ENCODE peak calls at places on chromosomes 2 and 18, in eight cellular contexts. One of them, this sample, is unnamed.

GRCh38 chr18:35019929-35020328 is 21.3 kb upstream of the MAPRE2 start:
- DNase-seq in WTC11: no peak
- DNase-seq in fibroblast of lung: peak; percentile 85
- DNase-seq in neural crest cell: no peak
- DNase-seq in AG09309: no peak
- DNase-seq in neural progenitor cell: no peak
- DNase-seq in kidney epithelial cell: no peak
- DNase-seq in Peyer's patch: no peak
- DNase-seq in this sample: no peak

GRCh38 chr2:45860136-45861106 is 208.9 kb downstream of the PRKCE start:
- DNase-seq in neural progenitor cell: no peak
- DNase-seq in WTC11: no peak
- DNase-seq in neural crest cell: peak; percentile 36
- DNase-seq in fibroblast of lung: peak; percentile 52
- DNase-seq in AG09309: no peak
- DNase-seq in kidney epithelial cell: no peak
- DNase-seq in Peyer's patch: peak; percentile 33
- DNase-seq in this sample: peak; percentile 55

GRCh38 chr2:45675130-45675812 is 23.8 kb downstream of the PRKCE start:
- DNase-seq in neural crest cell: no peak
- DNase-seq in fibroblast of lung: no peak
- DNase-seq in AG09309: no peak
- DNase-seq in kidney epithelial cell: no peak
- DNase-seq in neural progenitor cell: no peak
- DNase-seq in Peyer's patch: no peak
- DNase-seq in WTC11: no peak
- DNase-seq in this sample: no peak

GRCh38 chr2:11101430-11101829 is 53.8 kb upstream of the SLC66A3 start:
- DNase-seq in neural progenitor cell: no peak
- DNase-seq in fibroblast of lung: no peak
- DNase-seq in kidney epithelial cell: no peak
- DNase-seq in Peyer's patch: no peak
- DNase-seq in neural crest cell: no peak
- DNase-seq in AG09309: no peak
- DNase-seq in WTC11: no peak
- DNase-seq in this sample: no peak

GRCh38 chr2:172215172-172215935 is 112.7 kb upstream of the DLX2 start:
- DNase-seq in fibroblast of lung: peak; percentile 39
- DNase-seq in WTC11: no peak
- DNase-seq in kidney epithelial cell: no peak
- DNase-seq in AG09309: no peak
- DNase-seq in neural progenitor cell: no peak
- DNase-seq in neural crest cell: no peak
- DNase-seq in Peyer's patch: no peak
- DNase-seq in this sample: no peak

GRCh38 chr2:240732911-240733622 is 41.4 kb downstream of the AQP12A start:
- DNase-seq in AG09309: no peak
- DNase-seq in Peyer's patch: no peak
- DNase-seq in neural progenitor cell: no peak
- DNase-seq in neural crest cell: no peak
- DNase-seq in kidney epithelial cell: no peak
- DNase-seq in WTC11: no peak
- DNase-seq in fibroblast of lung: no peak
- DNase-seq in this sample: no peak

GRCh38 chr2:171342014-171342413 is 91.8 kb downstream of the METTL8 start:
- DNase-seq in kidney epithelial cell: no peak
- DNase-seq in fibroblast of lung: no peak
- DNase-seq in AG09309: peak; percentile 29
- DNase-seq in neural crest cell: no peak
- DNase-seq in neural progenitor cell: no peak
- DNase-seq in Peyer's patch: no peak
- DNase-seq in WTC11: no peak
- DNase-seq in this sample: no peak

GRCh38 chr2:226080323-226080722 is 680.8 kb downstream of the NYAP2 start:
- DNase-seq in neural progenitor cell: no peak
- DNase-seq in fibroblast of lung: peak; percentile 82
- DNase-seq in Peyer's patch: no peak
- DNase-seq in kidney epithelial cell: no peak
- DNase-seq in neural crest cell: no peak
- DNase-seq in WTC11: no peak
- DNase-seq in AG09309: peak; percentile 16
- DNase-seq in this sample: peak; percentile 35

GRCh38 chr2:26951246-26951645 is 19.2 kb upstream of the MAPRE3 start:
- DNase-seq in Peyer's patch: no peak
- DNase-seq in neural crest cell: no peak
- DNase-seq in neural progenitor cell: no peak
- DNase-seq in kidney epithelial cell: no peak
- DNase-seq in AG09309: no peak
- DNase-seq in fibroblast of lung: no peak
- DNase-seq in WTC11: no peak
- DNase-seq in this sample: no peak

GRCh38 chr2:187689372-187689771 is 135.1 kb upstream of the TFPI start:
- DNase-seq in Peyer's patch: no peak
- DNase-seq in fibroblast of lung: peak; percentile 61
- DNase-seq in AG09309: no peak
- DNase-seq in neural progenitor cell: no peak
- DNase-seq in kidney epithelial cell: peak; percentile 7
- DNase-seq in neural crest cell: no peak
- DNase-seq in WTC11: no peak
- DNase-seq in this sample: no peak

GRCh38 chr2:196697825-196698224 is 58.3 kb downstream of the CCDC150 start:
- DNase-seq in neural progenitor cell: no peak
- DNase-seq in AG09309: no peak
- DNase-seq in WTC11: no peak
- DNase-seq in fibroblast of lung: no peak
- DNase-seq in kidney epithelial cell: no peak
- DNase-seq in neural crest cell: no peak
- DNase-seq in Peyer's patch: no peak
- DNase-seq in this sample: no peak

GRCh38 chr18:23617412-23618009 is 31.2 kb upstream of the NPC1 start:
- DNase-seq in WTC11: no peak
- DNase-seq in kidney epithelial cell: no peak
- DNase-seq in neural progenitor cell: no peak
- DNase-seq in neural crest cell: no peak
- DNase-seq in Peyer's patch: no peak
- DNase-seq in AG09309: no peak
- DNase-seq in fibroblast of lung: no peak
- DNase-seq in this sample: no peak

GRCh38 chr2:157874997-157875719 is 972 bp downstream of the ACVR1 start:
- DNase-seq in neural crest cell: no peak
- DNase-seq in AG09309: peak; percentile 74
- DNase-seq in fibroblast of lung: peak; percentile 92
- DNase-seq in kidney epithelial cell: no peak
- DNase-seq in Peyer's patch: peak; percentile 51
- DNase-seq in neural progenitor cell: peak; percentile 72
- DNase-seq in WTC11: peak; percentile 24
- DNase-seq in this sample: peak; percentile 72

GRCh38 chr18:57780318-57781127 is 22.6 kb downstream of the ATP8B1 start:
- DNase-seq in fibroblast of lung: peak; percentile 94
- DNase-seq in neural progenitor cell: no peak
- DNase-seq in AG09309: no peak
- DNase-seq in neural crest cell: no peak
- DNase-seq in kidney epithelial cell: peak; percentile 92
- DNase-seq in WTC11: no peak
- DNase-seq in Peyer's patch: no peak
- DNase-seq in this sample: no peak

GRCh38 chr2:224952942-224953657 is 89.2 kb downstream of the DOCK10 start:
- DNase-seq in Peyer's patch: peak; percentile 68
- DNase-seq in WTC11: no peak
- DNase-seq in neural crest cell: no peak
- DNase-seq in AG09309: no peak
- DNase-seq in fibroblast of lung: no peak
- DNase-seq in neural progenitor cell: no peak
- DNase-seq in kidney epithelial cell: no peak
- DNase-seq in this sample: no peak

GRCh38 chr2:13522917-13523821 is 806.4 kb downstream of the TRIB2 start:
- DNase-seq in kidney epithelial cell: peak; percentile 18
- DNase-seq in neural progenitor cell: no peak
- DNase-seq in fibroblast of lung: peak; percentile 74
- DNase-seq in Peyer's patch: no peak
- DNase-seq in WTC11: no peak
- DNase-seq in AG09309: no peak
- DNase-seq in neural crest cell: no peak
- DNase-seq in this sample: no peak

GRCh38 chr2:186903183-186903582 is 54.2 kb upstream of the ZSWIM2 start:
- DNase-seq in neural crest cell: no peak
- DNase-seq in fibroblast of lung: peak; percentile 18
- DNase-seq in kidney epithelial cell: no peak
- DNase-seq in WTC11: no peak
- DNase-seq in Peyer's patch: no peak
- DNase-seq in neural progenitor cell: no peak
- DNase-seq in AG09309: no peak
- DNase-seq in this sample: no peak

GRCh38 chr2:174340400-174341300 is 5.9 kb downstream of the SP9 start:
- DNase-seq in neural progenitor cell: peak; percentile 85
- DNase-seq in neural crest cell: peak; percentile 57
- DNase-seq in kidney epithelial cell: no peak
- DNase-seq in AG09309: no peak
- DNase-seq in Peyer's patch: no peak
- DNase-seq in fibroblast of lung: no peak
- DNase-seq in WTC11: peak; percentile 50
- DNase-seq in this sample: no peak

GRCh38 chr18:58095655-58096054 is 51.6 kb downstream of the NEDD4L start:
- DNase-seq in neural progenitor cell: no peak
- DNase-seq in neural crest cell: no peak
- DNase-seq in kidney epithelial cell: no peak
- DNase-seq in WTC11: no peak
- DNase-seq in AG09309: no peak
- DNase-seq in fibroblast of lung: no peak
- DNase-seq in Peyer's patch: no peak
- DNase-seq in this sample: no peak

GRCh38 chr18:48034651-48035555 is 104.4 kb upstream of the SMAD2 start:
- DNase-seq in neural progenitor cell: no peak
- DNase-seq in fibroblast of lung: no peak
- DNase-seq in Peyer's patch: no peak
- DNase-seq in WTC11: no peak
- DNase-seq in kidney epithelial cell: no peak
- DNase-seq in neural crest cell: no peak
- DNase-seq in AG09309: no peak
- DNase-seq in this sample: no peak

GRCh38 chr18:38167623-38168022 is 602.0 kb upstream of the CELF4 start:
- DNase-seq in AG09309: no peak
- DNase-seq in fibroblast of lung: no peak
- DNase-seq in WTC11: no peak
- DNase-seq in neural crest cell: no peak
- DNase-seq in Peyer's patch: no peak
- DNase-seq in kidney epithelial cell: no peak
- DNase-seq in neural progenitor cell: no peak
- DNase-seq in this sample: no peak

GRCh38 chr2:135252805-135253458 is 200.8 kb downstream of the RAB3GAP1 start:
- DNase-seq in Peyer's patch: no peak
- DNase-seq in neural progenitor cell: no peak
- DNase-seq in neural crest cell: no peak
- DNase-seq in kidney epithelial cell: no peak
- DNase-seq in WTC11: no peak
- DNase-seq in fibroblast of lung: no peak
- DNase-seq in AG09309: no peak
- DNase-seq in this sample: no peak

GRCh38 chr2:207148025-207148424 is 17.7 kb downstream of the KLF7 start:
- DNase-seq in AG09309: peak; percentile 68
- DNase-seq in neural crest cell: no peak
- DNase-seq in Peyer's patch: no peak
- DNase-seq in fibroblast of lung: peak; percentile 86
- DNase-seq in WTC11: no peak
- DNase-seq in kidney epithelial cell: no peak
- DNase-seq in neural progenitor cell: no peak
- DNase-seq in this sample: no peak

GRCh38 chr2:240127351-240127750 is 8.8 kb downstream of the COPS9 start:
- DNase-seq in WTC11: no peak
- DNase-seq in fibroblast of lung: no peak
- DNase-seq in neural crest cell: no peak
- DNase-seq in kidney epithelial cell: no peak
- DNase-seq in Peyer's patch: no peak
- DNase-seq in neural progenitor cell: no peak
- DNase-seq in AG09309: no peak
- DNase-seq in this sample: no peak

GRCh38 chr2:41414486-41415230 is 633.2 kb upstream of the PKDCC start:
- DNase-seq in fibroblast of lung: no peak
- DNase-seq in neural progenitor cell: peak; percentile 83
- DNase-seq in WTC11: peak; percentile 21
- DNase-seq in AG09309: no peak
- DNase-seq in neural crest cell: peak; percentile 5
- DNase-seq in Peyer's patch: no peak
- DNase-seq in kidney epithelial cell: no peak
- DNase-seq in this sample: no peak

GRCh38 chr2:102116675-102117471 is 25.7 kb upstream of the IL1R1 start:
- DNase-seq in kidney epithelial cell: no peak
- DNase-seq in WTC11: no peak
- DNase-seq in AG09309: peak; percentile 56
- DNase-seq in Peyer's patch: no peak
- DNase-seq in neural progenitor cell: no peak
- DNase-seq in neural crest cell: no peak
- DNase-seq in fibroblast of lung: peak; percentile 40
- DNase-seq in this sample: peak; percentile 69
- TF ChIP-seq CTCF in kidney epithelial cell: no peak
- TF ChIP-seq CTCF in WTC11: no peak
- TF ChIP-seq CTCF in AG09309: no peak
- TF ChIP-seq CTCF in Peyer's patch: no peak
- TF ChIP-seq CTCF in neural progenitor cell: no peak
- TF ChIP-seq CTCF in neural crest cell: no peak
- TF ChIP-seq CTCF in fibroblast of lung: no peak
- TF ChIP-seq CTCF in this sample: no peak

GRCh38 chr2:20050712-20051517 is 513 bp downstream of the LAPTM4A start:
- DNase-seq in Peyer's patch: peak; percentile 41
- DNase-seq in fibroblast of lung: peak; percentile 55
- DNase-seq in AG09309: no peak
- DNase-seq in WTC11: peak; percentile 64
- DNase-seq in kidney epithelial cell: no peak
- DNase-seq in neural crest cell: peak; percentile 38
- DNase-seq in neural progenitor cell: peak; percentile 87
- DNase-seq in this sample: no peak
- TF ChIP-seq CTCF in Peyer's patch: no peak
- TF ChIP-seq CTCF in fibroblast of lung: peak; percentile 26
- TF ChIP-seq CTCF in AG09309: peak; percentile 23
- TF ChIP-seq CTCF in WTC11: no peak
- TF ChIP-seq CTCF in kidney epithelial cell: no peak
- TF ChIP-seq CTCF in neural crest cell: no peak
- TF ChIP-seq CTCF in neural progenitor cell: peak; percentile 36
- TF ChIP-seq CTCF in this sample: peak; percentile 16

GRCh38 chr18:49546719-49547273 is 15.1 kb upstream of the LIPG start:
- DNase-seq in kidney epithelial cell: no peak
- DNase-seq in WTC11: no peak
- DNase-seq in fibroblast of lung: peak; percentile 11
- DNase-seq in neural progenitor cell: no peak
- DNase-seq in AG09309: no peak
- DNase-seq in Peyer's patch: no peak
- DNase-seq in neural crest cell: no peak
- DNase-seq in this sample: no peak
- TF ChIP-seq CTCF in kidney epithelial cell: no peak
- TF ChIP-seq CTCF in WTC11: no peak
- TF ChIP-seq CTCF in fibroblast of lung: no peak
- TF ChIP-seq CTCF in neural progenitor cell: no peak
- TF ChIP-seq CTCF in AG09309: no peak
- TF ChIP-seq CTCF in Peyer's patch: no peak
- TF ChIP-seq CTCF in neural crest cell: no peak
- TF ChIP-seq CTCF in this sample: no peak

DNA sequence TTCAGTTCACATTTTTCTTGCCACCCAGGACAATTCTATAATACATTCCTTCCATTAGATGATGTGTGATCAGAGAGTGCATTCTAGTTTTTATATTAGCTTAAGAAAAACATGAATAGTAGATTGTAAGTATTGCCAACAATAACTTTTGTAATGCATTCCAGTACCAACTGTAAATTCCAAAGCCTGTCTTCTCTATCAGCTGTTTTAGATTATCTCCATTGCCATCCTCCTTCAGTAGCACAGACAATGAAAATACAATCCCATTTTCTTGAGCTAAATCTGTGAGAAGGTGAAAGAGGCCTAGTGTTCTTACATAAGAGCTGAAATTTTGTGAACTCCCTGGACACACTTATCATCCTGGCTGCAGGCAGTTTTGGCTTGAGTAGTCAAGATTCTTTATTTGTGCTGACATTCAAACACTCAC is 103.9 kb downstream of the CCBE1 start:
- DNase-seq in fibroblast of lung: peak; percentile 52
- DNase-seq in WTC11: no peak
- DNase-seq in kidney epithelial cell: no peak
- DNase-seq in neural crest cell: no peak
- DNase-seq in Peyer's patch: no peak
- DNase-seq in neural progenitor cell: no peak
- DNase-seq in AG09309: peak; percentile 92
- DNase-seq in this sample: peak; percentile 22
- TF ChIP-seq CTCF in fibroblast of lung: no peak
- TF ChIP-seq CTCF in WTC11: no peak
- TF ChIP-seq CTCF in kidney epithelial cell: no peak
- TF ChIP-seq CTCF in neural crest cell: no peak
- TF ChIP-seq CTCF in Peyer's patch: no peak
- TF ChIP-seq CTCF in neural progenitor cell: no peak
- TF ChIP-seq CTCF in AG09309: peak; percentile 21
- TF ChIP-seq CTCF in this sample: no peak